ENCODE peak calls at places on chromosomes 11 and 22, in five cellular contexts. N is IMR-90; Y is CD8-positive, alpha-beta memory T cell; A is left ventricle myocardium inferior; O is ovary. H is an unnamed sample. For H3K4me1 and H3K27me3, the result is how much of the 10 kb centered on the place peaks cover.

GRCh38 chr11:79018371-79018849 is 422.4 kb downstream of the TENM4 start:
- DNase-seq in N (peak), Y (no peak), A (no peak), O (peak), H (no peak)

GRCh38 chr11:122103366-122103765 is 12.6 kb downstream of the BLID start:
- DNase-seq in N (peak), Y (no peak), A (no peak), O (no peak), H (no peak)

GRCh38 chr11:96748639-96749370 is 359.0 kb downstream of the JRKL start:
- DNase-seq in N (peak), Y (no peak), A (no peak), O (no peak), H (no peak)

GRCh38 chr11:92812841-92813240 is 156.6 kb upstream of the MTNR1B start:
- DNase-seq in N (no peak), Y (no peak), A (no peak), O (no peak), H (no peak)

GRCh38 chr11:6736495-6737121 is 35.2 kb downstream of the OR2AG2 start:
- DNase-seq in N (no peak), Y (no peak), A (no peak), O (no peak), H (no peak)

GRCh38 chr22:36729321-36729720 is 25.8 kb upstream of the CACNG2 start:
- DNase-seq in N (no peak), Y (no peak), A (no peak), O (no peak), H (no peak)

GRCh38 chr11:114262681-114263509 is 33.3 kb upstream of the NNMT start:
- DNase-seq in N (peak), Y (no peak), A (no peak), O (no peak), H (peak)

GRCh38 chr11:73053964-73054363 is 88.2 kb downstream of the FCHSD2 start:
- DNase-seq in N (no peak), Y (no peak), A (no peak), O (no peak), H (no peak)

GRCh38 chr11:73186294-73186850 is 31.7 kb upstream of the P2RY2 start:
- DNase-seq in N (no peak), Y (no peak), A (no peak), O (no peak), H (no peak)

GRCh38 chr22:49934891-49935557 is 16.6 kb downstream of the CRELD2 start:
- DNase-seq in N (peak), Y (peak), A (peak), O (peak), H (peak)

GRCh38 chr22:49208003-49208402 is 619.7 kb downstream of the BRD1 start:
- DNase-seq in N (no peak), Y (no peak), A (no peak), O (no peak), H (no peak)

GRCh38 chr11:88478136-88478785 is 140.7 kb upstream of the CTSC start:
- DNase-seq in N (peak), Y (no peak), A (no peak), O (no peak), H (no peak)

GRCh38 chr11:33476945-33477584 is 219.9 kb downstream of the HIPK3 start:
- DNase-seq in N (peak), Y (no peak), A (no peak), O (no peak), H (no peak)

GRCh38 chr11:7436657-7437056 is 48.6 kb upstream of the OLFML1 start:
- DNase-seq in N (no peak), Y (no peak), A (no peak), O (no peak), H (no peak)

GRCh38 chr22:40966683-40967082 is 15.5 kb downstream of the RBX1 start:
- DNase-seq in N (no peak), Y (no peak), A (no peak), O (no peak), H (no peak)

GRCh38 chr11:106386519-106386918 is 309.1 kb downstream of the AASDHPPT start:
- DNase-seq in N (no peak), Y (no peak), A (no peak), O (no peak), H (no peak)

GRCh38 chr22:30922151-30922611 is 46.4 kb downstream of the MORC2 start:
- DNase-seq in N (peak), Y (peak), A (peak), O (peak), H (peak)

GRCh38 chr22:19880786-19881569 is 26.3 kb upstream of the GNB1L start:
- DNase-seq in N (peak), Y (no peak), A (peak), O (peak), H (no peak)

GRCh38 chr11:107827041-107827440 is 31.5 kb downstream of the SLC35F2 start:
- DNase-seq in N (no peak), Y (no peak), A (no peak), O (no peak), H (no peak)

GRCh38 chr22:46695346-46696224 is 42.5 kb downstream of the CERK start:
- DNase-seq in N (no peak), Y (no peak), A (no peak), O (no peak), H (no peak)

GRCh38 chr11:104490182-104490581 is 326.2 kb upstream of the PDGFD start:
- DNase-seq in N (no peak), Y (no peak), A (no peak), O (no peak), H (no peak)

GRCh38 chr11:126336646-126337045 is 18.8 kb upstream of the ST3GAL4 start:
- DNase-seq in N (no peak), Y (no peak), A (no peak), O (no peak), H (no peak)

GRCh38 chr22:17411213-17411612 is 42.0 kb downstream of the CECR2 start:
- DNase-seq in N (no peak), Y (no peak), A (no peak), O (no peak), H (no peak)

GRCh38 chr22:43110927-43111623 is 525 bp downstream of the BIK start:
- DNase-seq in N (no peak), Y (peak), A (no peak), O (peak), H (peak)

GRCh38 chr11:121659811-121660210 is 207.0 kb upstream of the SORL1-AS1 start:
- DNase-seq in N (no peak), Y (no peak), A (no peak), O (no peak), H (no peak)

GRCh38 chr11:68008381-68009337 is 1.5 kb upstream of the ALDH3B1 start:
- DNase-seq in N (no peak), Y (no peak), A (no peak), O (peak), H (no peak)

GRCh38 chr22:42134033-42135020 is 3.7 kb upstream of the CYP2D6 start:
- DNase-seq in N (no peak), Y (no peak), A (no peak), O (no peak), H (no peak)

GRCh38 chr22:39353346-39353745 is 3.6 kb downstream of the SYNGR1 start:
- DNase-seq in N (no peak), Y (no peak), A (no peak), O (no peak), H (no peak)

GRCh38 chr11:90908074-90908473 is 685.2 kb upstream of the CHORDC1 start:
- DNase-seq in N (no peak), Y (no peak), A (no peak), O (no peak), H (no peak)

GRCh38 chr11:81888391-81888790 is 845.3 kb downstream of the FAM181B start:
- DNase-seq in N (no peak), Y (no peak), A (no peak), O (no peak), H (no peak)

GRCh38 chr11:106156290-106156937 is 79.0 kb downstream of the AASDHPPT start:
- DNase-seq in N (peak), Y (no peak), A (no peak), O (no peak), H (no peak)

GRCh38 chr11:97259884-97260283 is 870.1 kb downstream of the JRKL start:
- DNase-seq in N (no peak), Y (no peak), A (no peak), O (no peak), H (no peak)

GRCh38 chr11:2990617-2991476 is 1.3 kb downstream of the NAP1L4 start:
- DNase-seq in N (no peak), Y (no peak), A (no peak), O (no peak), H (no peak)

GRCh38 chr22:45842141-45842831 is 134.7 kb downstream of the WNT7B start:
- DNase-seq in N (peak), Y (no peak), A (no peak), O (no peak), H (no peak)

GRCh38 chr11:47348859-47349258 is 3.6 kb downstream of the MYBPC3 start:
- DNase-seq in N (peak), Y (no peak), A (no peak), O (no peak), H (no peak)

GRCh38 chr11:96554236-96554635 is 164.4 kb downstream of the JRKL start:
- DNase-seq in N (no peak), Y (no peak), A (no peak), O (no peak), H (no peak)

DNA sequence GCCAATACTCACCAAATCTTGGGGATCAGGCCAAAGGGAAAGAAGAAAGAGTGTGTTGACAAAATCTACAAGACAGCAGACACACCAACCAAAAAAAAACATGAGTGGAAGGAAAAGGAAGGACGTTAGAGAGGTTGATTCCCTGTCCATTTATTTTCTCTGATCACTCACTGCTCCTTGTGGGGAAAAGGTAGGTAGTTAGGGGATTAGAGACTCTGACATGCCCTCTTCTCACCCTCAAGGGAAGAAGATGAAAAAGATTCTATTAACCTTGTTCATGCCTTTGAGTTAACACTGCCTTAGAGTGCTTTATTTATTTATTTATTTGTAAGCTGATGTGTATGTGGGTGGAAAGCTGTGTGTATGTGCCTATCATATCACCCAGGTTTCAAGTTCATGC is at the start of gene OR52H1:
- DNase-seq in N (no peak), Y (no peak), A (no peak), O (no peak), H (no peak)
- H3K4me1 ChIP-seq in N (under half), Y (under half), A (under half), O (under half), H (under half)

GRCh38 chr11:43631732-43632131 is 48.8 kb upstream of the HSD17B12 start:
- DNase-seq in N (no peak), Y (no peak), A (no peak), O (no peak), H (no peak)

GRCh38 chr11:43632171-43632570 is 48.4 kb upstream of the HSD17B12 start:
- DNase-seq in N (peak), Y (no peak), A (no peak), O (no peak), H (no peak)

GRCh38 chr11:43626798-43627197 is 53.7 kb upstream of the HSD17B12 start:
- DNase-seq in N (no peak), Y (no peak), A (no peak), O (no peak), H (no peak)
- H3K27me3 ChIP-seq in N (under half), Y (under half), A (half or more), O (under half), H (under half)

DNA sequence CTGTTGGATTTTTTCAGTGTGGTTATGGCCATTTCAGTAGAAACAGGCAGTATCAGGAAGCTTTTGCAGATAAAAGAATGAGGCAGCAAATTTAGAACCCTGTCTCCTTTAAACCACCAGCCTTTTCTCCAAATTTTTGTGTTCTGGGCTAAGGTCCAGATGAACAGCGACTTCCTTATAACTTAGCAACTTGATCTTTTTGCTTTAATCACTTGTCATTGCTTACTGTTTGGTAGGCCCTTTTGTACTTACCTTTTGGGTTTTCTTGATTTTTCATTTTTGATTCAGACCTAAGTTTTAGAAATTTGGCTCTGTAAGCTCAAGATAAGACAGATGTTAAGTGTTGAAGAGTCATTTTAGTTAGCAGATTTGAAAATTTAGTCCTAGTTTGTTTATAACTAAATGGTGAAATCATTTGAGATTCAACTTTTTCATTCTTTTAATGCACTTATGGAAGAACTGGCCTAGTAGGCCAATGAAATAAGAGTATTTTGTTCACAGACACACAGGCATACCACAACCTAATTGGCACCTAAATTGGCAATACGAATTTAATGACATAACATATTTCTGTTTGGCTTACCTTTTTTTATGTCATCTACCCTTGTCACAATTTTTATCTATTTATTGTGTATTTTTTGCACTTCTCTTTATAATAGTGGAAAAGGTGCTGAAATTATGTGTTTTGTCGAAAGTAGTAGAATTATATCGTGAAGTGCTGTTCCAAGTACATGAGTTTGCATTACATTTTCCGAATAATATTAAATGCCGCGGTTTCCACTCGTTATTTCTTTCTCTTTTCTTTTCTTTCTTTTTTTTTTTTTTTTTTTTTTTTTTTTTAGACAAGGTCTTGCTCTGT is 2.1 kb downstream of the RTN3 start:
- DNase-seq in N (peak), Y (no peak), A (no peak), O (no peak), H (no peak)
- H3K4me3 ChIP-seq in N (peak), Y (no peak), A (peak), O (peak), H (no peak)

GRCh38 chr11:110085255-110085838 is 7.8 kb upstream of the ZC3H12C start:
- DNase-seq in N (peak), Y (no peak), A (no peak), O (no peak), H (no peak)
- H3K4me1 ChIP-seq in N (under half), Y (under half), A (under half), O (under half), H (under half)

DNA sequence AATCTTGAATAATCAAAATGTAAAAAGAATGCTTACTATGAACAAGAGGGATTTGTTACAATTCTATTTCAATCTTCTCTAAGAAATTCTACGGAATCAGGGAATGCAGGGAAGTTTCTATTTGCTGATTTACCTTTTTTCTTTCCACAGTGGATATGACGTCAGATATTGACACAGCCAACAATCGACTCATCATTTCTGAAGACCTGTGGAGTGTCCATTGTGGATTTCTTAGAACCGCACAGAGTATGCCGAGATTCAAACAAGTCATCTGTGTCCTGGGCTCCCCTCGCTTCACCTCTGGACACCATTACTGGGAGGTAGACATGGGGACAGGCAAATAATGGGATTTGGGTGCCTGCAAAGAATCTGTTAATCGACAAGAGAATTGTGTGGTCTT is 4.1 kb upstream of the RFPL1 start:
- DNase-seq in N (no peak), Y (no peak), A (no peak), O (no peak), H (no peak)
- H3K27me3 ChIP-seq in N (under half), Y (under half), A (half or more), O (under half), H (under half)